ENCODE peak calls at places on chromosomes 13 and 19, in ten cellular contexts. J is cardiac muscle cell; U is bronchial epithelial cell; C is body of pancreas; V is aorta; A is tibial artery; M is GM23248; K is CD4-positive, alpha-beta T cell; S is GM06990; B is sigmoid colon. L is an unnamed sample.

GRCh38 chr13:29702912-29703351 is 107.4 kb upstream of the SLC7A1 start:
- DNase-seq in J (peak; percentile 93), U (peak; percentile 42), C (peak; percentile 18), V (peak; percentile 78), A (peak; percentile 44), M (peak; percentile 96), K (no peak), S (no peak), B (peak; percentile 72), L (no peak)

GRCh38 chr19:41575998-41576397 is at the start of gene CEACAM21:
- DNase-seq in J (no peak), U (no peak), C (peak; percentile 66), V (no peak), A (peak; percentile 70), M (no peak), K (peak; percentile 48), S (peak; percentile 31), B (no peak), L (peak; percentile 81)

GRCh38 chr13:111622051-111622531 is 301.6 kb downstream of the TEX29 start:
- DNase-seq in J (no peak), U (no peak), C (no peak), V (peak; percentile 41), A (no peak), M (no peak), K (no peak), S (no peak), B (no peak), L (no peak)

GRCh38 chr13:43044720-43045301 is 21.4 kb downstream of the DNAJC15 start:
- DNase-seq in J (no peak), U (no peak), C (no peak), V (no peak), A (no peak), M (no peak), K (no peak), S (no peak), B (no peak), L (no peak)

GRCh38 chr19:16198363-16198636 is 589 bp downstream of the AP1M1 start:
- DNase-seq in J (no peak), U (no peak), C (no peak), V (no peak), A (no peak), M (peak; percentile 42), K (no peak), S (no peak), B (no peak), L (no peak)

GRCh38 chr13:109971006-109971744 is 184.8 kb upstream of the IRS2 start:
- DNase-seq in J (no peak), U (no peak), C (no peak), V (no peak), A (no peak), M (peak; percentile 61), K (no peak), S (no peak), B (no peak), L (no peak)

GRCh38 chr19:12786149-12786870 is 5.0 kb upstream of the JUNB start:
- DNase-seq in J (no peak), U (no peak), C (peak; percentile 90), V (peak; percentile 87), A (peak; percentile 79), M (no peak), K (no peak), S (peak; percentile 57), B (peak; percentile 83), L (peak; percentile 94)

GRCh38 chr13:40996433-40997095 is 22.6 kb downstream of the ELF1 start:
- DNase-seq in J (no peak), U (no peak), C (no peak), V (no peak), A (no peak), M (no peak), K (no peak), S (no peak), B (no peak), L (no peak)

GRCh38 chr13:20428666-20429644 is 96.7 kb downstream of the CRYL1 start:
- DNase-seq in J (no peak), U (peak; percentile 88), C (no peak), V (no peak), A (no peak), M (peak; percentile 66), K (no peak), S (no peak), B (no peak), L (no peak)

GRCh38 chr13:22926176-22927007 is 254.4 kb upstream of the SGCG start:
- DNase-seq in J (peak; percentile 84), U (peak; percentile 17), C (peak; percentile 45), V (peak; percentile 86), A (peak; percentile 77), M (peak; percentile 28), K (no peak), S (peak; percentile 22), B (peak; percentile 94), L (peak; percentile 90)

GRCh38 chr13:29543230-29544215 is 52.0 kb downstream of the SLC7A1 start:
- DNase-seq in J (peak; percentile 29), U (no peak), C (no peak), V (no peak), A (no peak), M (peak; percentile 39), K (no peak), S (peak; percentile 51), B (no peak), L (no peak)

GRCh38 chr19:23764781-23765180 is 6.1 kb upstream of the ZNF681 start:
- DNase-seq in J (no peak), U (no peak), C (no peak), V (no peak), A (no peak), M (no peak), K (no peak), S (no peak), B (no peak), L (no peak)

GRCh38 chr13:36918246-36919060 is 1.6 kb downstream of the SMAD9 start:
- DNase-seq in J (peak; percentile 17), U (no peak), C (no peak), V (no peak), A (no peak), M (peak; percentile 58), K (no peak), S (no peak), B (no peak), L (no peak)

GRCh38 chr19:40143612-40144011 is 47.6 kb upstream of the MAP3K10 start:
- DNase-seq in J (no peak), U (no peak), C (peak; percentile 6), V (no peak), A (no peak), M (no peak), K (peak; percentile 47), S (peak; percentile 66), B (no peak), L (peak; percentile 44)

GRCh38 chr19:17966497-17967257 is at the start of gene KCNN1:
- DNase-seq in J (no peak), U (no peak), C (no peak), V (no peak), A (no peak), M (no peak), K (no peak), S (no peak), B (no peak), L (no peak)

DNA sequence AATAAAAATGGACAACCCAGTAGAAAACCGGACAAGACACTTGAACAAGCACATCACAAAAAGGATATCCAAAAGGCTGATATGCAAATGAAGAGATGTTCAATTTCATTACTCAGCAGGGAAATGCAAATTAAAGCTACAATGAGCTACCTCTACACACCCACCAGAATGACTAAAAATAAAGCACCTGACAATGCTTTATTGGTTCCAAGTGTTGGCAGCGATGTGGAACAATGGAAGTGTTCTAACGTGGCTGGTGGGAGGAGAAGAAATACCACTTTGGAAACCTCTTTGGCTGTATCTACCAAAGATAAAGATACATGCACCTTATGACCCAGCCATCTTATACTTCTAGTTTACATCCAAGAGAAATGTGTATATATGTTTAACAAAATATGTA is 3.7 kb upstream of the ACP7 start:
- DNase-seq in J (no peak), U (peak; percentile 21), C (no peak), V (no peak), A (no peak), M (no peak), K (no peak), S (no peak), B (no peak), L (no peak)
- H3K27me3 ChIP-seq in J (peaks cover 73% of the 10 kb centered on the region), U (no peaks in the 10 kb centered on the region), C (no peaks in the 10 kb centered on the region), V (no peaks in the 10 kb centered on the region), A (peaks cover 66% of the 10 kb centered on the region), M (peaks cover 5% of the 10 kb centered on the region), K (peaks cover 18% of the 10 kb centered on the region), S (no peaks in the 10 kb centered on the region), B (peaks cover 11% of the 10 kb centered on the region), L (peaks cover 83% of the 10 kb centered on the region)

GRCh38 chr19:15038304-15038703 is 11.0 kb upstream of the CASP14 start:
- DNase-seq in J (no peak), U (peak; percentile 36), C (no peak), V (no peak), A (no peak), M (no peak), K (no peak), S (no peak), B (no peak), L (no peak)
- H3K27me3 ChIP-seq in J (no peaks in the 10 kb centered on the region), U (no peaks in the 10 kb centered on the region), C (no peaks in the 10 kb centered on the region), V (no peaks in the 10 kb centered on the region), A (peaks cover 35% of the 10 kb centered on the region), M (no peaks in the 10 kb centered on the region), K (peaks cover 22% of the 10 kb centered on the region), S (no peaks in the 10 kb centered on the region), B (no peaks in the 10 kb centered on the region), L (peaks cover 42% of the 10 kb centered on the region)

DNA sequence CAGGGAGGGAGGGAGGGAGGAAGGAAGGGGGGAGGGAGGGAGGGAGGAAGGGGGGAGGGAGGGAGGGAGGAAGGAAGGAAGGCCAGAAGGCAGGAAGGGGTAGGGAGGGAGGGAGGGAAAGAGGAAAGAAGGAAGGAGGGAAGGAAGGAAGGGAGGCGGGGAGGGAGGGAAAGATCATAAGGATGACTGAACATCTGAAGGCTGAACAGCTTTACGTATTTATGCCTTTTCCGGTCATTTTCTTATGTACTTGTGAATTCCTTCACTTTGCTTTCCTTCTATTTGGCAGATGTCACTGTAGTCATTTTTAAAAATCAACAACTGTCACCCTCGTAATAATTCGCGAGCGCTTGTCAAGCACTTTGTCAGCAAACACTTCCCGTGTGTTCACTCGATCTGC is 6.6 kb upstream of the TTYH1 start:
- DNase-seq in J (no peak), U (no peak), C (no peak), V (no peak), A (no peak), M (no peak), K (no peak), S (no peak), B (no peak), L (no peak)
- H3K27me3 ChIP-seq in J (peaks cover 13% of the 10 kb centered on the region), U (peaks cover 2% of the 10 kb centered on the region), C (no peaks in the 10 kb centered on the region), V (no peaks in the 10 kb centered on the region), A (peaks cover 25% of the 10 kb centered on the region), M (no peaks in the 10 kb centered on the region), K (peaks cover 7% of the 10 kb centered on the region), S (no peaks in the 10 kb centered on the region), B (peaks cover 3% of the 10 kb centered on the region), L (peaks cover 36% of the 10 kb centered on the region)

GRCh38 chr13:107764012-107764411 is 451.3 kb downstream of the LIG4 start:
- DNase-seq in J (no peak), U (no peak), C (no peak), V (no peak), A (no peak), M (no peak), K (no peak), S (no peak), B (no peak), L (no peak)

GRCh38 chr13:107767119-107767518 is 448.2 kb downstream of the LIG4 start:
- DNase-seq in J (no peak), U (no peak), C (no peak), V (no peak), A (no peak), M (peak; percentile 16), K (no peak), S (no peak), B (no peak), L (no peak)

GRCh38 chr13:107770541-107770940 is 444.8 kb downstream of the LIG4 start:
- DNase-seq in J (no peak), U (no peak), C (no peak), V (no peak), A (no peak), M (no peak), K (no peak), S (no peak), B (no peak), L (no peak)

GRCh38 chr13:107765724-107766436 is 449.5 kb downstream of the LIG4 start:
- DNase-seq in J (no peak), U (no peak), C (no peak), V (no peak), A (no peak), M (peak; percentile 61), K (no peak), S (no peak), B (no peak), L (no peak)
- H3K27me3 ChIP-seq in J (no peaks in the 10 kb centered on the region), U (no peaks in the 10 kb centered on the region), C (no peaks in the 10 kb centered on the region), V (no peaks in the 10 kb centered on the region), A (no peaks in the 10 kb centered on the region), M (no peaks in the 10 kb centered on the region), K (no peaks in the 10 kb centered on the region), S (no peaks in the 10 kb centered on the region), B (no peaks in the 10 kb centered on the region), L (no peaks in the 10 kb centered on the region)

L was measured in left lung.